ENCODE peak calls at places on chromosome 10, in seven cellular contexts. E is lower lobe of right lung; J is heart left ventricle; Z is CD8-positive, alpha-beta T cell; M is neural progenitor cell; G is adrenal gland; V is psoas muscle. Y is an unnamed sample.
A peak's percentile ranks its signal among the peaks of the same experiment; 100 is the strongest.

GRCh38 chr10:10897400-10897799 is 120.3 kb upstream of the CELF2 start:
- DNase-seq in E (no peak), J (no peak), Z (no peak), G (no peak), M (no peak), V (no peak), Y (no peak)

GRCh38 chr10:131689954-131690669 is 210.7 kb upstream of the PPP2R2D start:
- DNase-seq in E (no peak), G (no peak), V (no peak), Z (no peak), M (no peak), J (no peak), Y (no peak)

GRCh38 chr10:117530791-117531190 is 11.8 kb upstream of the EMX2 start:
- DNase-seq in Z (no peak), G (no peak), E (no peak), J (no peak), V (no peak), M (no peak), Y (no peak)

GRCh38 chr10:13087986-13088618 is 11.9 kb upstream of the OPTN start:
- DNase-seq in J (no peak), G (no peak), Z (no peak), M (no peak), V (no peak), E (no peak), Y (no peak)

GRCh38 chr10:86941426-86941825 is 16.0 kb downstream of the MMRN2 start:
- DNase-seq in J (no peak), Z (peak; percentile 5), V (no peak), E (no peak), M (no peak), G (peak; percentile 24), Y (no peak)

GRCh38 chr10:50653142-50653541 is 29.4 kb upstream of the SGMS1 start:
- DNase-seq in G (peak; percentile 58), J (no peak), E (no peak), Z (no peak), V (no peak), M (no peak), Y (peak; percentile 50)

GRCh38 chr10:101289541-101289940 is 60.3 kb upstream of the LBX1 start:
- DNase-seq in E (peak; percentile 56), M (no peak), G (no peak), J (no peak), V (no peak), Z (no peak), Y (no peak)

GRCh38 chr10:72426982-72427381 is 72.3 kb upstream of the DNAJB12 start:
- DNase-seq in M (peak; percentile 72), Z (no peak), E (no peak), J (peak; percentile 21), V (no peak), G (no peak), Y (peak; percentile 69)

GRCh38 chr10:112467541-112468075 is 20.6 kb downstream of the VTI1A start:
- DNase-seq in E (no peak), V (no peak), M (no peak), J (no peak), Z (no peak), G (no peak), Y (no peak)

GRCh38 chr10:26543567-26544306 is 105.6 kb downstream of the APBB1IP start:
- DNase-seq in E (no peak), Z (no peak), J (no peak), M (no peak), G (no peak), V (no peak), Y (no peak)

GRCh38 chr10:130801276-130801675 is 510.2 kb downstream of the TCERG1L start:
- DNase-seq in Z (no peak), E (no peak), G (no peak), J (no peak), V (no peak), M (no peak), Y (no peak)

GRCh38 chr10:13865758-13866491 is 279.2 kb downstream of the PRPF18 start:
- DNase-seq in M (peak; percentile 27), Z (no peak), J (peak; percentile 46), V (peak; percentile 38), E (no peak), G (peak; percentile 79), Y (no peak)

GRCh38 chr10:131002031-131002861 is 309.3 kb downstream of the TCERG1L start:
- DNase-seq in J (no peak), G (peak; percentile 17), V (no peak), E (no peak), M (no peak), Z (no peak), Y (peak; percentile 88)

GRCh38 chr10:88150338-88150737 is 286.9 kb downstream of the PTEN start:
- DNase-seq in G (no peak), E (no peak), M (no peak), J (no peak), V (no peak), Z (no peak), Y (no peak)

GRCh38 chr10:49104323-49104722 is 11.0 kb downstream of the VSTM4 start:
- DNase-seq in V (no peak), J (no peak), E (no peak), G (no peak), Z (peak; percentile 17), M (no peak), Y (no peak)

GRCh38 chr10:101468159-101468558 is 114.2 kb downstream of the BTRC start:
- DNase-seq in Z (no peak), V (no peak), J (no peak), E (no peak), M (no peak), G (no peak), Y (no peak)

GRCh38 chr10:28980264-28980663 is 302.9 kb downstream of the BAMBI start:
- DNase-seq in Z (no peak), E (no peak), M (no peak), V (no peak), G (no peak), J (no peak), Y (no peak)

GRCh38 chr10:3906511-3907111 is 121.6 kb upstream of the KLF6 start:
- DNase-seq in J (no peak), V (peak; percentile 30), Z (peak; percentile 34), G (no peak), E (no peak), M (no peak), Y (no peak)

GRCh38 chr10:68156373-68157185 is 47.3 kb downstream of the MYPN start:
- DNase-seq in Z (peak; percentile 66), M (peak; percentile 62), E (no peak), G (peak; percentile 86), J (peak; percentile 62), V (no peak), Y (peak; percentile 79)

GRCh38 chr10:1564791-1565190 is 172.5 kb downstream of the ADARB2 start:
- DNase-seq in G (no peak), Z (no peak), J (no peak), M (no peak), E (no peak), V (no peak), Y (no peak)

GRCh38 chr10:43671659-43672555 is 23.2 kb upstream of the ZNF32 start:
- DNase-seq in M (peak; percentile 87), G (peak; percentile 75), V (peak; percentile 32), J (peak; percentile 52), Z (peak; percentile 67), E (no peak), Y (peak; percentile 56)

GRCh38 chr10:81270051-81270450 is 604.9 kb upstream of the NRG3 start:
- DNase-seq in G (no peak), Z (no peak), E (no peak), M (no peak), V (no peak), J (no peak), Y (no peak)
- H3K4me3 ChIP-seq in G (no peak overlapping the region), Z (no peak overlapping the region), E (no peak overlapping the region), M (no peak overlapping the region), V (no peak overlapping the region), J (no peak overlapping the region), Y (no peak overlapping the region)

DNA sequence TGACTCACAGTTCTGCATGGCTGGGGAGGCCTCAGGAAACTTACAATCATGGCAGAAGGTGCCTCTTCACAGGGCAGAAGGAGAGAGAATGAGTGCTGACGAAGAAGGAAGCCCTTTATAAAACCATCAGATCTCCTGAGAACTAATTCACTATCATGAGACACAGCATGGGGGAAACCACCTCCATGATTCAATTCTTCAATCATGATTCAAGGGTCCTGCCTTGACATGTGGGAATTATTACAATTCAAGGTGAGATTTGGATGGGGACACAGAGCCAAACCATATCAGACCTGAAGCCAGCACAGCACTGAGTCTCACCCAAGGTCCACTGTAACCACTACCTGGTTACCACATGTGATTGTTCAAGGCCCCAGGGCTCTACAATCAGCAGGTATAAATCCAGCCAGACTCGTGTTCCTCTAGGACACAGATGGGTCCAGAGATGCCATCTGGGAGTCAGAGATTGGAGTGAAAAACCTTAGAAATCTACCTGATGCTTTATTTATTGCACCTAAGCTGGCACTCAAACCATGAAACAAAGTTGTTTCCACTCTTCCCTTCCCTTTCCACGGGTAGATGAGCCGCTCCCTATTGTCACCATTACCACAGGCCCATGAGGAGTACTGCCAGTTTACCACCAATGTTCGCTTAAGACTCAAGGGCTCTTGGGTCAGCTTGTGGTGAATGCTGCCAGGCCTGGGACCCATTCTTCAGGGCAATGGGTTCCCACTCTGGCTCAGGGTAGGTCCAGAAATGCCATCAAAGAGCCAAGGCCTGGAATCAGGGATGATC is 1061.5 kb downstream of the LRMDA start:
- DNase-seq in J (no peak), G (no peak), E (no peak), Z (no peak), M (no peak), V (no peak), Y (no peak)
- H3K27ac ChIP-seq in J (no peak overlapping the region), G (no peak overlapping the region), E (no peak overlapping the region), Z (no peak overlapping the region), M (no peak overlapping the region), V (no peak overlapping the region), Y (no peak overlapping the region)

GRCh38 chr10:95221124-95221523 is 27.1 kb downstream of the ACSM6 start:
- DNase-seq in Z (no peak), V (no peak), J (no peak), G (no peak), M (no peak), E (no peak), Y (no peak)
- H3K4me1 ChIP-seq in Z (no peaks in the 10 kb centered on the region), V (no peaks in the 10 kb centered on the region), J (no peaks in the 10 kb centered on the region), G (no peaks in the 10 kb centered on the region), M (no peaks in the 10 kb centered on the region), E (no peaks in the 10 kb centered on the region), Y (no peaks in the 10 kb centered on the region)

GRCh38 chr10:124465003-124465776 is 3.6 kb downstream of the LHPP start:
- DNase-seq in M (no peak), G (no peak), E (no peak), Z (no peak), V (no peak), J (no peak), Y (no peak)
- H3K4me3 ChIP-seq in M (no peak overlapping the region), G (no peak overlapping the region), E (no peak overlapping the region), Z (no peak overlapping the region), V (no peak overlapping the region), J (no peak overlapping the region), Y (no peak overlapping the region)

GRCh38 chr10:14958872-14959220 is 342 bp upstream of the MEIG1 start:
- DNase-seq in E (no peak), M (no peak), J (no peak), Z (no peak), V (no peak), G (no peak), Y (no peak)
- H3K27ac ChIP-seq in E (peak overlapping the region; percentile 98), M (no peak overlapping the region), J (peak overlapping the region; percentile 80), Z (peak overlapping the region; percentile 88), V (peak overlapping the region; percentile 97), G (peak overlapping the region; percentile 87), Y (peak overlapping the region; percentile 93)

Y was measured in A673.